ENCODE peak calls at places on chromosomes 3 and 15, in nine cellular contexts. N, B, U, W, M, A, Y, Q and L are unnamed samples.

GRCh38 chr3:42185044-42185443 is 80.9 kb downstream of the CCK start:
- DNase-seq in N (no peak), B (no peak), U (no peak), W (no peak), M (no peak), A (peak; percentile 71), Y (no peak), Q (no peak), L (no peak)

GRCh38 chr3:86239956-86240355 is 751.0 kb downstream of the VGLL3 start:
- DNase-seq in N (no peak), B (no peak), U (no peak), W (no peak), M (no peak), A (no peak), Y (no peak), Q (no peak), L (no peak)

GRCh38 chr3:41248525-41248924 is 49.2 kb downstream of the CTNNB1 start:
- DNase-seq in N (no peak), B (no peak), U (no peak), W (no peak), M (no peak), A (no peak), Y (no peak), Q (no peak), L (no peak)

GRCh38 chr3:122251428-122251827 is 68.0 kb downstream of the CASR start:
- DNase-seq in N (no peak), B (no peak), U (no peak), W (no peak), M (no peak), A (no peak), Y (no peak), Q (no peak), L (no peak)

GRCh38 chr3:5112043-5112442 is 10.0 kb upstream of the ARL8B start:
- DNase-seq in N (no peak), B (no peak), U (no peak), W (no peak), M (no peak), A (no peak), Y (no peak), Q (no peak), L (no peak)

GRCh38 chr15:73927003-73927475 is 777 bp downstream of the LOXL1 start:
- DNase-seq in N (no peak), B (peak; percentile 9), U (no peak), W (no peak), M (no peak), A (peak; percentile 50), Y (peak; percentile 72), Q (no peak), L (peak; percentile 69)

GRCh38 chr15:63276342-63277043 is 912 bp upstream of the APH1B start:
- DNase-seq in N (no peak), B (no peak), U (no peak), W (no peak), M (no peak), A (no peak), Y (no peak), Q (no peak), L (no peak)

GRCh38 chr3:137035631-137036030 is 77.8 kb downstream of the IL20RB start:
- DNase-seq in N (no peak), B (no peak), U (peak; percentile 22), W (no peak), M (no peak), A (peak; percentile 31), Y (no peak), Q (no peak), L (peak; percentile 35)

GRCh38 chr3:182969277-182969676 is 11.1 kb downstream of the DCUN1D1 start:
- DNase-seq in N (no peak), B (no peak), U (peak; percentile 46), W (no peak), M (no peak), A (peak; percentile 71), Y (no peak), Q (peak; percentile 29), L (peak; percentile 59)

GRCh38 chr3:168395551-168395950 is 299.8 kb upstream of the GOLIM4 start:
- DNase-seq in N (no peak), B (no peak), U (peak; percentile 25), W (no peak), M (no peak), A (no peak), Y (no peak), Q (no peak), L (no peak)

GRCh38 chr3:184155644-184156521 is 706 bp downstream of the DVL3 start:
- DNase-seq in N (peak; percentile 56), B (peak; percentile 30), U (no peak), W (no peak), M (peak; percentile 36), A (peak; percentile 42), Y (no peak), Q (no peak), L (peak; percentile 52)

GRCh38 chr3:47283596-47284364 is 1.0 kb downstream of the KLHL18 start:
- DNase-seq in N (peak; percentile 8), B (no peak), U (no peak), W (peak; percentile 35), M (no peak), A (peak; percentile 24), Y (no peak), Q (no peak), L (peak; percentile 13)

GRCh38 chr3:66567066-66567465 is 66.2 kb upstream of the LRIG1 start:
- DNase-seq in N (no peak), B (no peak), U (peak; percentile 86), W (no peak), M (no peak), A (peak; percentile 39), Y (no peak), Q (no peak), L (no peak)

GRCh38 chr15:96322401-96323249 is 7.9 kb upstream of the NR2F2 start:
- DNase-seq in N (no peak), B (no peak), U (peak; percentile 27), W (no peak), M (no peak), A (no peak), Y (peak; percentile 85), Q (no peak), L (no peak)

GRCh38 chr3:133125171-133125570 is 87.0 kb downstream of the TMEM108 start:
- DNase-seq in N (no peak), B (no peak), U (no peak), W (no peak), M (no peak), A (no peak), Y (no peak), Q (no peak), L (no peak)

GRCh38 chr3:171679011-171679492 is 131.2 kb downstream of the PLD1 start:
- DNase-seq in N (no peak), B (no peak), U (no peak), W (no peak), M (no peak), A (no peak), Y (no peak), Q (no peak), L (no peak)

GRCh38 chr3:27025718-27026117 is 343.5 kb downstream of the NEK10 start:
- DNase-seq in N (no peak), B (no peak), U (no peak), W (no peak), M (no peak), A (no peak), Y (no peak), Q (no peak), L (no peak)

GRCh38 chr3:139970526-139970925 is 35.5 kb downstream of the CLSTN2 start:
- DNase-seq in N (no peak), B (no peak), U (no peak), W (no peak), M (no peak), A (no peak), Y (no peak), Q (no peak), L (no peak)

GRCh38 chr15:35054380-35054779 is 30.7 kb downstream of the NANOGP8 start:
- DNase-seq in N (no peak), B (no peak), U (no peak), W (no peak), M (no peak), A (no peak), Y (no peak), Q (no peak), L (no peak)

GRCh38 chr15:70164156-70164900 is 66.6 kb upstream of the TLE3 start:
- DNase-seq in N (no peak), B (no peak), U (no peak), W (no peak), M (no peak), A (no peak), Y (no peak), Q (no peak), L (no peak)

GRCh38 chr3:115270849-115271248 is 123.8 kb upstream of the ZBTB20 start:
- DNase-seq in N (no peak), B (no peak), U (no peak), W (no peak), M (no peak), A (no peak), Y (no peak), Q (no peak), L (no peak)